ENCODE peak calls at places on chromosome 1, in eight cellular contexts. D, X, A, Y, N, Q, H and R are unnamed samples.
A peak's percentile ranks its signal among the peaks of the same experiment; 100 is the strongest.

GRCh38 chr1:44812822-44813543 is 4.7 kb downstream of the BTBD19 start:
- DNase-seq in D (no peak), X (no peak), A (peak; percentile 38), Y (no peak), N (no peak), Q (no peak), H (no peak), R (no peak)

GRCh38 chr1:193712356-193712755 is 525.9 kb upstream of the B3GALT2 start:
- DNase-seq in D (no peak), X (no peak), A (no peak), Y (no peak), N (no peak), Q (no peak), H (no peak), R (no peak)

GRCh38 chr1:190022709-190023108 is 455.0 kb downstream of the BRINP3 start:
- DNase-seq in D (no peak), X (no peak), A (no peak), Y (no peak), N (no peak), Q (no peak), H (no peak), R (no peak)

GRCh38 chr1:62228883-62229187 is 34.2 kb downstream of the L1TD1 start:
- DNase-seq in D (no peak), X (no peak), A (no peak), Y (no peak), N (no peak), Q (no peak), H (no peak), R (no peak)

GRCh38 chr1:115412286-115412685 is 74.2 kb upstream of the NGF start:
- DNase-seq in D (no peak), X (no peak), A (no peak), Y (no peak), N (no peak), Q (no peak), H (peak; percentile 22), R (no peak)

GRCh38 chr1:43285269-43285986 is at the start of gene C1orf210:
- DNase-seq in D (peak; percentile 95), X (no peak), A (no peak), Y (peak; percentile 79), N (no peak), Q (no peak), H (no peak), R (no peak)

GRCh38 chr1:118825619-118826018 is 162.5 kb downstream of the TBX15 start:
- DNase-seq in D (no peak), X (no peak), A (no peak), Y (no peak), N (no peak), Q (no peak), H (no peak), R (no peak)

GRCh38 chr1:8472668-8473067 is 154.8 kb downstream of the SLC45A1 start:
- DNase-seq in D (no peak), X (no peak), A (no peak), Y (no peak), N (peak; percentile 57), Q (no peak), H (no peak), R (no peak)

GRCh38 chr1:64474133-64474532 is 4.2 kb downstream of the CACHD1 start:
- DNase-seq in D (no peak), X (no peak), A (no peak), Y (no peak), N (no peak), Q (no peak), H (no peak), R (no peak)

GRCh38 chr1:182054698-182055326 is 6.7 kb downstream of the ZNF648 start:
- DNase-seq in D (peak; percentile 73), X (peak; percentile 39), A (no peak), Y (peak; percentile 49), N (peak; percentile 37), Q (peak; percentile 27), H (peak; percentile 7), R (peak; percentile 9)

GRCh38 chr1:112253366-112253765 is 142.6 kb upstream of the CTTNBP2NL start:
- DNase-seq in D (no peak), X (no peak), A (no peak), Y (no peak), N (no peak), Q (no peak), H (no peak), R (no peak)

GRCh38 chr1:243731974-243732373 is 118.1 kb downstream of the AKT3 start:
- DNase-seq in D (no peak), X (no peak), A (no peak), Y (no peak), N (no peak), Q (no peak), H (no peak), R (no peak)

GRCh38 chr1:6472391-6472790 is 6.4 kb upstream of the TNFRSF25 start:
- DNase-seq in D (peak; percentile 66), X (no peak), A (no peak), Y (no peak), N (no peak), Q (no peak), H (no peak), R (no peak)